ENCODE peak calls at places on chromosomes 4 and X, in six cellular contexts. P is heart right ventricle, W is lower lobe of right lung, X is SW480, L is epithelial cell of prostate, Z is astrocyte. Q is an unnamed sample.

GRCh38 chr4:39495446-39496208 is 31.6 kb downstream of the UGDH start:
- DNase-seq in P (no peak), W (no peak), X (no peak), L (peak), Z (peak), Q (no peak)

GRCh38 chr4:2320152-2320551 is 58.2 kb upstream of the MXD4 start:
- DNase-seq in P (no peak), W (no peak), X (no peak), L (no peak), Z (no peak), Q (no peak)

GRCh38 chr4:65381648-65382047 is 288.6 kb downstream of the EPHA5 start:
- DNase-seq in P (no peak), W (no peak), X (no peak), L (no peak), Z (no peak), Q (no peak)

GRCh38 chr4:119671205-119671604 is 42.6 kb upstream of the PDE5A start:
- DNase-seq in P (no peak), W (no peak), X (no peak), L (no peak), Z (no peak), Q (no peak)

GRCh38 chrX:132119821-132120220 is 8.0 kb downstream of the FRMD7 start:
- DNase-seq in P (no peak), W (no peak), X (no peak), L (no peak), Z (no peak), Q (no peak)

GRCh38 chr4:3368841-3369760 is 72.7 kb upstream of the HGFAC start:
- DNase-seq in P (no peak), W (no peak), X (peak), L (no peak), Z (no peak), Q (no peak)

GRCh38 chr4:2944882-2945526 is 18.2 kb downstream of the NOP14 start:
- DNase-seq in P (no peak), W (no peak), X (no peak), L (no peak), Z (no peak), Q (no peak)

GRCh38 chr4:105277702-105278101 is 131.0 kb downstream of the TET2 start:
- DNase-seq in P (no peak), W (no peak), X (no peak), L (no peak), Z (no peak), Q (no peak)

GRCh38 chrX:13078739-13079444 is 34.5 kb upstream of the FAM9C start:
- DNase-seq in P (peak), W (no peak), X (no peak), L (no peak), Z (peak), Q (no peak)

GRCh38 chr4:21790437-21791029 is 158.0 kb downstream of the KCNIP4 start:
- DNase-seq in P (no peak), W (no peak), X (peak), L (no peak), Z (peak), Q (no peak)

GRCh38 chrX:79719568-79720231 is 294.9 kb upstream of the TBX22 start:
- DNase-seq in P (no peak), W (no peak), X (no peak), L (no peak), Z (no peak), Q (no peak)

GRCh38 chr4:2007804-2008670 is 737 bp downstream of the NELFA start:
- DNase-seq in P (no peak), W (peak), X (no peak), L (no peak), Z (no peak), Q (no peak)

GRCh38 chrX:140440891-140441290 is 64.0 kb downstream of the SOX3 start:
- DNase-seq in P (no peak), W (no peak), X (no peak), L (no peak), Z (peak), Q (no peak)

GRCh38 chrX:87402256-87402655 is 115.3 kb upstream of the KLHL4 start:
- DNase-seq in P (no peak), W (no peak), X (no peak), L (no peak), Z (no peak), Q (no peak)

GRCh38 chr4:61202100-61202637 is 2.0 kb downstream of the ADGRL3 start:
- DNase-seq in P (peak), W (peak), X (no peak), L (no peak), Z (no peak), Q (no peak)

GRCh38 chr4:173517781-173518371 is 12.2 kb downstream of the HAND2 start:
- DNase-seq in P (no peak), W (no peak), X (no peak), L (no peak), Z (no peak), Q (no peak)

GRCh38 chr4:69058410-69059059 is 37.7 kb upstream of the UGT2B7 start:
- DNase-seq in P (no peak), W (no peak), X (no peak), L (no peak), Z (no peak), Q (no peak)

GRCh38 chr4:10123227-10124101 is 6.9 kb upstream of the WDR1 start:
- DNase-seq in P (no peak), W (no peak), X (peak), L (no peak), Z (no peak), Q (peak)